ENCODE peak calls at places on chromosome 18, in ten cellular contexts. U is A549, N is ovary, Z is K562, I is sigmoid colon, L is stomach, T is suprapubic skin, D is tibial nerve, R is SK-N-SH, W is HepG2. P is an unnamed sample. For H3K4me1, the result is how much of the 10 kb centered on the place peaks cover.

GRCh38 chr18:34976084-34976483 is 65.1 kb upstream of the MAPRE2 start:
- DNase-seq in L (no peak), I (peak), W (no peak), T (no peak), U (no peak), D (no peak), N (no peak), R (no peak), Z (no peak), P (no peak)

GRCh38 chr18:55657572-55658331 is 69.8 kb upstream of the TCF4 start:
- DNase-seq in L (no peak), U (no peak), W (no peak), R (no peak), Z (no peak), I (no peak), T (no peak), N (no peak), D (no peak), P (no peak)

GRCh38 chr18:45566025-45566740 is 49.1 kb upstream of the SLC14A2 start:
- DNase-seq in L (no peak), D (peak), N (no peak), U (no peak), W (no peak), T (peak), R (no peak), Z (no peak), I (no peak), P (no peak)

GRCh38 chr18:32674491-32674890 is 98.3 kb downstream of the KLHL14 start:
- DNase-seq in T (no peak), Z (no peak), W (peak), U (peak), L (no peak), I (no peak), D (no peak), R (peak), N (no peak), P (no peak)

GRCh38 chr18:72866572-72866900 is 1.3 kb downstream of the NETO1 start:
- DNase-seq in I (no peak), N (no peak), W (no peak), Z (no peak), T (no peak), U (no peak), L (no peak), D (no peak), R (no peak), P (no peak)

GRCh38 chr18:58174285-58174684 is 130.3 kb downstream of the NEDD4L start:
- DNase-seq in Z (no peak), N (no peak), U (no peak), W (no peak), T (peak), R (no peak), D (no peak), I (no peak), L (no peak), P (no peak)

GRCh38 chr18:42473611-42474010 is 518.6 kb downstream of the PIK3C3 start:
- DNase-seq in Z (no peak), N (no peak), D (no peak), I (no peak), T (no peak), U (no peak), W (no peak), R (no peak), L (no peak), P (no peak)

GRCh38 chr18:51196116-51196810 is 1.2 kb downstream of the MEX3C start:
- DNase-seq in R (no peak), L (peak), Z (peak), W (no peak), N (peak), D (peak), I (peak), T (peak), U (no peak), P (peak)

GRCh38 chr18:24837065-24837464 is 376.6 kb downstream of the HRH4 start:
- DNase-seq in I (no peak), L (no peak), U (no peak), W (no peak), N (no peak), T (no peak), R (no peak), Z (no peak), D (no peak), P (no peak)

GRCh38 chr18:14086459-14087231 is 45.6 kb downstream of the ZNF519 start:
- DNase-seq in U (peak), D (no peak), R (peak), W (peak), I (no peak), T (no peak), Z (peak), N (no peak), L (no peak), P (no peak)

GRCh38 chr18:58314284-58314683 is 270.3 kb downstream of the NEDD4L start:
- DNase-seq in R (no peak), L (peak), W (peak), N (no peak), D (peak), Z (no peak), I (peak), T (no peak), U (peak), P (peak)

GRCh38 chr18:22238681-22239080 is 69.3 kb downstream of the GATA6 start:
- DNase-seq in I (no peak), N (no peak), R (no peak), D (no peak), U (no peak), T (no peak), Z (no peak), W (no peak), L (no peak), P (no peak)

GRCh38 chr18:36769611-36770314 is 59.0 kb downstream of the TPGS2 start:
- DNase-seq in N (no peak), L (no peak), W (peak), D (no peak), I (no peak), U (peak), R (no peak), Z (peak), T (no peak), P (no peak)

GRCh38 chr18:44969214-44969842 is 288.6 kb downstream of the SETBP1 start:
- DNase-seq in W (no peak), I (no peak), R (no peak), N (no peak), Z (no peak), T (no peak), L (peak), D (no peak), U (no peak), P (no peak)

GRCh38 chr18:46283268-46283667 is 179.1 kb downstream of the HAUS1 start:
- DNase-seq in T (no peak), D (no peak), W (no peak), N (no peak), L (no peak), U (no peak), I (no peak), Z (no peak), R (no peak), P (no peak)

GRCh38 chr18:22705328-22705727 is 227.8 kb upstream of the RBBP8 start:
- DNase-seq in R (no peak), W (no peak), N (no peak), U (peak), Z (no peak), L (no peak), T (no peak), I (no peak), D (no peak), P (no peak)

GRCh38 chr18:34514957-34515356 is 195.1 kb upstream of the DTNA start:
- DNase-seq in R (no peak), T (no peak), L (no peak), W (no peak), N (no peak), U (no peak), Z (no peak), D (no peak), I (no peak), P (no peak)

GRCh38 chr18:24270937-24271380 is 126.7 kb downstream of the OSBPL1A start:
- DNase-seq in R (no peak), U (peak), W (no peak), N (no peak), Z (no peak), I (no peak), D (peak), T (no peak), L (no peak), P (no peak)

GRCh38 chr18:47915229-47915628 is 15.2 kb downstream of the SMAD2 start:
- DNase-seq in R (no peak), D (no peak), I (no peak), L (no peak), U (no peak), W (no peak), Z (no peak), N (no peak), T (no peak), P (no peak)

GRCh38 chr18:46663539-46663938 is 6.5 kb upstream of the LOXHD1 start:
- DNase-seq in D (no peak), Z (no peak), U (no peak), L (no peak), T (no peak), N (no peak), W (no peak), R (no peak), I (no peak), P (no peak)

GRCh38 chr18:36872329-36872728 is 43.4 kb downstream of the KIAA1328 start:
- DNase-seq in W (no peak), Z (no peak), D (no peak), U (no peak), N (no peak), L (no peak), I (no peak), T (no peak), R (no peak), P (no peak)

GRCh38 chr18:36179562-36180334 is 7.5 kb upstream of the MOCOS start:
- DNase-seq in U (no peak), Z (no peak), D (peak), I (peak), N (peak), R (no peak), T (no peak), L (peak), W (no peak), P (peak)

GRCh38 chr18:51235011-51235789 is 37.7 kb upstream of the MEX3C start:
- DNase-seq in W (no peak), T (no peak), U (peak), I (no peak), D (no peak), R (no peak), N (no peak), Z (no peak), L (no peak), P (no peak)

GRCh38 chr18:79598046-79598884 is 81.3 kb upstream of the CTDP1 start:
- DNase-seq in N (peak), U (no peak), W (no peak), T (no peak), R (no peak), D (no peak), Z (no peak), I (peak), L (no peak), P (peak)

GRCh38 chr18:78979058-78979680 is 449 bp upstream of the SALL3 start:
- DNase-seq in R (peak), Z (no peak), U (no peak), D (no peak), N (no peak), T (no peak), L (no peak), I (no peak), W (no peak), P (no peak)

GRCh38 chr18:63186934-63187574 is 132.5 kb downstream of the BCL2 start:
- DNase-seq in I (no peak), W (no peak), Z (no peak), U (no peak), N (no peak), D (no peak), R (no peak), T (no peak), L (no peak), P (no peak)

GRCh38 chr18:62080172-62080571 is 106.7 kb downstream of the PIGN start:
- DNase-seq in R (no peak), Z (no peak), L (no peak), N (no peak), D (no peak), U (no peak), I (no peak), T (no peak), W (no peak), P (no peak)

GRCh38 chr18:62713651-62714247 is 1.6 kb upstream of the PHLPP1 start:
- DNase-seq in N (peak), D (no peak), I (no peak), L (no peak), Z (no peak), T (no peak), W (no peak), U (no peak), R (no peak), P (no peak)

GRCh38 chr18:63883617-63884016 is 3.9 kb upstream of the SERPINB2 start:
- DNase-seq in W (no peak), R (no peak), I (no peak), Z (no peak), L (no peak), N (no peak), T (no peak), U (no peak), D (no peak), P (no peak)

GRCh38 chr18:47120428-47120827 is 29.9 kb downstream of the HDHD2 start:
- DNase-seq in D (no peak), N (no peak), Z (no peak), T (no peak), I (no peak), U (no peak), R (no peak), L (no peak), W (no peak), P (no peak)

GRCh38 chr18:22391571-22392359 is 25.9 kb downstream of the CTAGE1 start:
- DNase-seq in T (no peak), D (no peak), U (peak), L (no peak), I (no peak), N (no peak), R (peak), Z (no peak), W (no peak), P (peak)

GRCh38 chr18:22543764-22544163 is 126.0 kb upstream of the CTAGE1 start:
- DNase-seq in Z (no peak), N (no peak), L (no peak), R (no peak), T (no peak), W (no peak), D (peak), I (no peak), U (no peak), P (no peak)

GRCh38 chr18:41096504-41096903 is 858.5 kb upstream of the PIK3C3 start:
- DNase-seq in D (no peak), U (no peak), W (no peak), T (no peak), N (no peak), I (no peak), L (no peak), Z (no peak), R (peak), P (no peak)

GRCh38 chr18:669077-669476 is 11.6 kb downstream of the TYMS start:
- DNase-seq in W (no peak), U (no peak), R (no peak), Z (no peak), T (no peak), I (no peak), L (no peak), D (no peak), N (no peak), P (no peak)

GRCh38 chr18:79260023-79260422 is 135.7 kb upstream of the NFATC1 start:
- DNase-seq in W (no peak), L (no peak), Z (no peak), N (no peak), U (no peak), D (no peak), T (no peak), I (no peak), R (no peak), P (no peak)

GRCh38 chr18:45324081-45324480 is 291.2 kb upstream of the SLC14A2 start:
- DNase-seq in D (no peak), U (no peak), N (no peak), I (no peak), L (no peak), R (no peak), W (no peak), Z (no peak), T (no peak), P (no peak)

GRCh38 chr18:9066358-9066757 is 36.1 kb upstream of the NDUFV2 start:
- DNase-seq in Z (no peak), R (no peak), N (no peak), L (no peak), W (no peak), T (no peak), U (no peak), D (no peak), I (no peak), P (no peak)
- H3K4me1 ChIP-seq in Z (under half), R (under half), N (under half), L (under half), W (under half), T (under half), U (under half), D (under half), I (under half), P (under half)

DNA sequence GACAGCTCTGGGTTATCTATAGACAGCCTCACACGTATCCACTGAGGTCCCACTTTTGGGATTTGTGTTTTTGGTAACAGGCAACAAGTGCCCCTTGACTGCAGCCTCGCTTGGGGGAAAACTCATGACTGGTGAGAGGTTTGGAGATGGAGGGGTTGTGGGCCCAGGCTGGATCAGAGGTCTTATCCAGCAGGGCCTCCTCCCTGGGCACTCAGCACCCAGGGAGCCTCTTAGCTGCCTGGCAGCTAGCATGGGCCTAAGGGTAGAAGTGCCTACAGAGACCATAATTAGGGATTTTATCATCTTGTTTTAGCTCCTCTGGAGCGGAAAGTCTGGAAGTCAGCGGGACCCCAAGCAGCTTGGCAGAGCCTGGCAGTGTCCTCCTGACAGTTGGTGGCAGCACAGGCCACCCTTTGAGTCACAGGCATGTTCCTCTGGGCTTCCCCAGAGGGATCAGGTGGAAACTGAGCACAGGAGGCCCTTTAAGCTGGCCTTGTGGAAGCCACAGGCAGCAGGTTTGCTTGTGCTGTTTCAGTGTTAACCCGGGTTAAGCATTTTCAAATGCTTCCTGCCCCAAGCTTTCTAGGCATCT is 143.1 kb downstream of the KCTD1 start:
- DNase-seq in N (no peak), U (peak), R (peak), T (no peak), D (no peak), L (peak), I (no peak), Z (no peak), W (peak), P (peak)
- TF ChIP-seq EP300 in N (no peak), U (no peak), R (no peak), T (no peak), D (no peak), L (no peak), I (no peak), Z (no peak), W (no peak), P (no peak)

GRCh38 chr18:31500161-31500688 is 2.2 kb downstream of the DSG2 start:
- DNase-seq in D (no peak), T (no peak), R (no peak), W (no peak), Z (no peak), I (no peak), L (no peak), U (no peak), N (no peak), P (peak)
- H3K4me3 ChIP-seq in D (no peak), T (no peak), R (no peak), W (no peak), Z (no peak), I (no peak), L (no peak), U (no peak), N (no peak), P (no peak)

GRCh38 chr18:12883003-12883683 is 894 bp downstream of the PTPN2 start:
- DNase-seq in D (no peak), I (no peak), Z (no peak), L (peak), N (no peak), T (no peak), W (no peak), R (peak), U (no peak), P (no peak)

GRCh38 chr18:12882416-12882815 is 1.6 kb downstream of the PTPN2 start:
- DNase-seq in R (no peak), U (no peak), W (no peak), D (no peak), I (no peak), T (no peak), L (no peak), Z (no peak), N (no peak), P (no peak)

GRCh38 chr18:12880532-12880892 is 3.5 kb downstream of the PTPN2 start:
- DNase-seq in T (no peak), U (no peak), W (no peak), R (no peak), L (no peak), D (no peak), I (no peak), Z (no peak), N (no peak), P (no peak)

GRCh38 chr18:12883684-12884520 is at the start of gene PTPN2:
- DNase-seq in Z (peak), W (peak), R (peak), N (peak), L (peak), D (peak), I (peak), U (peak), T (peak), P (peak)

DNA sequence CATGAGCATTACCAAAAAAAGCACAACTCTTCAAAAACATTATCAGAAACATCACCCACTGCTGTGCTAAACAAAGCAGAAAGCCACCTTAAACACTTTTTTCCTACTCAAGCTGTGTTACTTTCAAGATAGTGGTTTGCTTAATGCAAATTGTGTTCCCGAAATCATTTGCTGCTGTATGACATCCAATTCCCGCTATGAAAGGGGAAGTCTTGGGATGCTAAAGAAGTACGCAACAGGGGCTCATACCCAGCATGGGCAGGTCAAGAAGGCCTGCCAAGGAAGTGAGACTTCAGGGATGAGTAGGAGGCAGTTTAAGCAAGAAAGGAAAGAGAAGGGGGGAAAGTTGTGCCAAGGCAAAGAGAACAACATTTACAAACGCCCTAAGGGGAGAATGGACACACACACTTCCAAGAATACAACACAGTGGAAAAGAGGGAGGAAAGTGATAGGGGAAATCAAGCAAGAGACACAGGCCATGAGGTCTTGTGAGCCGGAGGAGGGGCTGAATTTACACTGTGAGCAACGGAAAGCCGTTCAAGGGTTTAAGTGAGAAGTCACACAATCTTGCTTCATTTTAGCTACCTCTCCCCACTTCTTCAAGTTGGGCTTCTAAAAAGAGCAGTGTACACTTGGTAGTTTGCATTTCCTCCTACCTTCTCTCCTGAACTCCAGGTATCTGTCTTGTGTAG is 4.1 kb downstream of the PTPN2 start:
- DNase-seq in U (no peak), Z (no peak), N (no peak), W (no peak), R (no peak), L (no peak), D (no peak), T (no peak), I (no peak), P (no peak)
- H3K4me1 ChIP-seq in U (under half), Z (half or more), N (under half), W (half or more), R (under half), L (half or more), D (under half), T (under half), I (under half), P (under half)

GRCh38 chr18:2914844-2915243 is 68.0 kb downstream of the EMILIN2 start:
- DNase-seq in I (peak), Z (no peak), R (no peak), T (peak), L (no peak), U (no peak), W (no peak), D (no peak), N (peak), P (no peak)
- TF ChIP-seq EP300 in I (no peak), Z (no peak), R (no peak), T (no peak), L (no peak), U (no peak), W (no peak), D (no peak), N (no peak), P (no peak)

GRCh38 chr18:4063545-4063944 is 391.6 kb downstream of the DLGAP1 start:
- DNase-seq in L (no peak), W (no peak), I (no peak), R (no peak), T (no peak), Z (no peak), D (no peak), N (no peak), U (no peak), P (no peak)
- H3K4me3 ChIP-seq in L (no peak), W (no peak), I (no peak), R (no peak), T (no peak), Z (no peak), D (no peak), N (no peak), U (no peak), P (no peak)